ENCODE peak calls at places on chromosomes 5 and 9, in nine cellular contexts. R, A, B, L, O, P, V, J and W are unnamed samples.
A peak's percentile ranks its signal among the peaks of the same experiment; 100 is the strongest.

GRCh38 chr9:91421022-91421765 is 2.4 kb downstream of the NFIL3 start:
- DNase-seq in R (peak; percentile 62), A (peak; percentile 39), B (peak; percentile 57), L (no peak), O (peak; percentile 52), P (peak; percentile 72), V (peak; percentile 80), J (peak; percentile 72), W (peak; percentile 59)

GRCh38 chr9:135039266-135039870 is 48.1 kb upstream of the OLFM1 start:
- DNase-seq in R (no peak), A (no peak), B (no peak), L (no peak), O (no peak), P (peak; percentile 58), V (no peak), J (no peak), W (no peak)

GRCh38 chr9:120587357-120587756 is 7.4 kb upstream of the CDK5RAP2 start:
- DNase-seq in R (no peak), A (no peak), B (no peak), L (no peak), O (no peak), P (no peak), V (no peak), J (no peak), W (no peak)

GRCh38 chr9:36492849-36493248 is 79.8 kb upstream of the MELK start:
- DNase-seq in R (peak; percentile 20), A (no peak), B (peak; percentile 13), L (no peak), O (no peak), P (no peak), V (no peak), J (no peak), W (no peak)

GRCh38 chr5:133249593-133249992 is 197.8 kb downstream of the HSPA4 start:
- DNase-seq in R (no peak), A (no peak), B (no peak), L (peak; percentile 20), O (peak; percentile 18), P (no peak), V (no peak), J (peak; percentile 50), W (no peak)

GRCh38 chr5:81773574-81773973 is 22.7 kb upstream of the SSBP2 start:
- DNase-seq in R (no peak), A (no peak), B (no peak), L (no peak), O (no peak), P (no peak), V (no peak), J (no peak), W (no peak)

GRCh38 chr5:10678236-10678635 is 82.8 kb downstream of the DAP start:
- DNase-seq in R (no peak), A (no peak), B (no peak), L (no peak), O (no peak), P (no peak), V (no peak), J (no peak), W (peak; percentile 60)

GRCh38 chr9:106072421-106072820 is 378.1 kb downstream of the TMEM38B start:
- DNase-seq in R (no peak), A (no peak), B (no peak), L (no peak), O (no peak), P (no peak), V (no peak), J (no peak), W (peak; percentile 17)

GRCh38 chr9:784202-784601 is 57.3 kb upstream of the DMRT1 start:
- DNase-seq in R (no peak), A (no peak), B (no peak), L (no peak), O (no peak), P (no peak), V (no peak), J (no peak), W (no peak)

GRCh38 chr9:32404402-32404801 is 20.0 kb downstream of the ACO1 start:
- DNase-seq in R (no peak), A (no peak), B (no peak), L (no peak), O (no peak), P (no peak), V (no peak), J (no peak), W (no peak)

GRCh38 chr5:179553875-179554274 is 3.5 kb downstream of the RUFY1 start:
- DNase-seq in R (peak; percentile 65), A (peak; percentile 77), B (peak; percentile 62), L (no peak), O (no peak), P (no peak), V (no peak), J (peak; percentile 44), W (peak; percentile 65)

GRCh38 chr5:40904994-40905306 is 4.3 kb upstream of the C7 start:
- DNase-seq in R (no peak), A (no peak), B (no peak), L (no peak), O (no peak), P (no peak), V (no peak), J (no peak), W (no peak)
- TF ChIP-seq CTCF in R (no peak), A (no peak), B (no peak), L (no peak), O (no peak), P (no peak), V (no peak), J (no peak), W (no peak)

GRCh38 chr9:133733074-133733408 is 5.1 kb downstream of the SARDH start:
- DNase-seq in R (no peak), A (no peak), B (no peak), L (no peak), O (no peak), P (no peak), V (no peak), J (no peak), W (no peak)

GRCh38 chr9:133735415-133735775 is 2.8 kb downstream of the SARDH start:
- DNase-seq in R (no peak), A (no peak), B (no peak), L (no peak), O (no peak), P (no peak), V (peak; percentile 36), J (no peak), W (no peak)

GRCh38 chr9:133735894-133736293 is 2.3 kb downstream of the SARDH start:
- DNase-seq in R (no peak), A (no peak), B (no peak), L (no peak), O (no peak), P (no peak), V (peak; percentile 0), J (no peak), W (no peak)

GRCh38 chr9:133733421-133734250 is 4.5 kb downstream of the SARDH start:
- DNase-seq in R (no peak), A (no peak), B (no peak), L (no peak), O (no peak), P (no peak), V (peak; percentile 16), J (no peak), W (no peak)

GRCh38 chr9:133734600-133735414 is 3.3 kb downstream of the SARDH start:
- DNase-seq in R (no peak), A (no peak), B (no peak), L (no peak), O (no peak), P (peak; percentile 56), V (peak; percentile 1), J (no peak), W (no peak)
- H3K4me3 ChIP-seq in R (no peak overlapping the region), A (no peak overlapping the region), B (no peak overlapping the region), L (no peak overlapping the region), O (no peak overlapping the region), P (no peak overlapping the region), V (no peak overlapping the region), J (no peak overlapping the region), W (no peak overlapping the region)

GRCh38 chr9:101457003-101457402 is 21.4 kb upstream of the ALDOB start:
- DNase-seq in R (no peak), A (no peak), B (no peak), L (no peak), O (no peak), P (no peak), V (peak; percentile 29), J (no peak), W (no peak)
- TF ChIP-seq CTCF in R (no peak), A (peak; percentile 11), B (no peak), L (peak; percentile 43), O (no peak), P (no peak), V (no peak), J (no peak), W (no peak)

GRCh38 chr5:61328791-61329617 is 3.1 kb upstream of the ZSWIM6 start:
- DNase-seq in R (peak; percentile 31), A (no peak), B (no peak), L (no peak), O (no peak), P (no peak), V (peak; percentile 25), J (peak; percentile 48), W (no peak)

GRCh38 chr5:61329729-61330128 is 2.3 kb upstream of the ZSWIM6 start:
- DNase-seq in R (no peak), A (no peak), B (peak; percentile 14), L (no peak), O (no peak), P (no peak), V (peak; percentile 49), J (peak; percentile 36), W (no peak)

GRCh38 chr5:61330341-61330878 is 1.6 kb upstream of the ZSWIM6 start:
- DNase-seq in R (peak; percentile 65), A (peak; percentile 53), B (peak; percentile 60), L (peak; percentile 10), O (peak; percentile 56), P (no peak), V (peak; percentile 77), J (peak; percentile 68), W (peak; percentile 79)

GRCh38 chr5:61330879-61331406 is 1.1 kb upstream of the ZSWIM6 start:
- DNase-seq in R (peak; percentile 73), A (peak; percentile 70), B (peak; percentile 83), L (peak; percentile 32), O (peak; percentile 91), P (peak; percentile 93), V (peak; percentile 73), J (peak; percentile 78), W (peak; percentile 79)

DNA sequence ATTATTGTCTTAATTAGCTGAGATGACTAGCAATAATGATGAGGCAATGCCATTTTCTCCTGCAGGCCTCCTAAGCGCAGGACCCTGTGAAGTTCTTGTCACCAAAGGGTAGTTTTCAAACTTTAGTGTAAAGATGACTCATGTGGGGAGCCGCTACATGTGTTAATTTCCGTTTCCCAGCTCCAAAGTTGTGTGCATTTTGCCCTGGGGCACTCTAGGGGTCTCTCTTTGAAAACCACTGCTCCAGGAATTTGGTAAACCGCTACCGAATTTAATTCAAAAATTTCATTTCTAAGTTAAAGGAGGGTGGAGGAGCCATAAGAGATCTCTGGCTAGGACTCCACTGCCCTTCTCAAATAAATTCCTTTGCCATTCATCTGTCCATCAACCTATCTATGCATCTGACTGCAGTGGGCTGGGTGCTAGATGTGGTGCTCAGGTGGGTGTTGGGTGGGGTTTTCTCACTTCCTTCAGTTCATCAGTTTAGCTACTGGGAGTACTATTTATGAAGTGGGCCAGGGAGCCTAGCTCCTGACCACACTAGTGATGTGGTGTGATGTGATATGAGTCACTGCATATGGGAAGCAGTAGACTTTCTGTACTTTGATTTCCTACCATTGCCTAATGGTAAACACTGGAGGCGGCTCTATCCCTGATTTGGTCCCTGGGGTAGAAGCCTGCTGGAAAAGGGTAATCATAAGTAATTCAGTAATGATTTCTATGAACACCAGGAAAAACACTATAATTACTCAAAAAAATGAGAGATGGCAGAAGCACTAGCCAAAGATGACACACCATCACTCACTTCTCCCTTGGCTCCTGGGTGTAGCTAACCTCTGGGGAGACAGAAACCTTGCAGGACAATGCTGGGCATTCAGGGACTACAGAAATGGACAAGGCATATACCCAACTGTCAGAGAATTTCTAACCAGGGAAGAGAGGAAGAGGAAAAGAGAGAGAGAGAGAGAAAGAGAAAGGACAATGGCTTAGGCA is 4.0 kb upstream of the ZSWIM6 start:
- DNase-seq in R (peak; percentile 86), A (peak; percentile 97), B (peak; percentile 85), L (no peak), O (no peak), P (no peak), V (no peak), J (peak; percentile 96), W (peak; percentile 89)
- H3K4me3 ChIP-seq in R (no peak overlapping the region), A (no peak overlapping the region), B (no peak overlapping the region), L (no peak overlapping the region), O (no peak overlapping the region), P (no peak overlapping the region), V (no peak overlapping the region), J (no peak overlapping the region), W (no peak overlapping the region)